ENCODE peak calls at places on chromosomes 2 and 18, in five cellular contexts. Z is AG09309; F is NCI-H748 treated with DMSO at 0.1 percent for 48 hours; U is AG08396; J is CD8-positive, alpha-beta memory T cell. R is an unnamed sample.

GRCh38 chr2:80326214-80326613 is 21.7 kb upstream of the LRRTM1 start:
- DNase-seq in Z (no peak), F (no peak), U (no peak), J (no peak), R (no peak)

GRCh38 chr2:119484834-119485233 is 39.4 kb downstream of the SCTR start:
- DNase-seq in Z (no peak), F (no peak), U (no peak), J (no peak), R (no peak)

GRCh38 chr2:148644885-148645134 is 259 bp downstream of the EPC2 start:
- DNase-seq in Z (no peak), F (no peak), U (no peak), J (no peak), R (no peak)

GRCh38 chr2:241033346-241033987 is 35.0 kb downstream of the SNED1 start:
- DNase-seq in Z (no peak), F (no peak), U (no peak), J (no peak), R (no peak)

GRCh38 chr2:234823877-234824376 is 127.9 kb upstream of the SH3BP4 start:
- DNase-seq in Z (peak), F (no peak), U (peak), J (no peak), R (peak)

GRCh38 chr2:74334931-74335333 is 8.3 kb downstream of the SLC4A5 start:
- DNase-seq in Z (peak), F (peak), U (peak), J (peak), R (peak)

GRCh38 chr2:217465136-217465535 is 537.7 kb downstream of the TNS1 start:
- DNase-seq in Z (no peak), F (no peak), U (no peak), J (no peak), R (no peak)

GRCh38 chr2:102061286-102061699 is 69.5 kb downstream of the IL1R2 start:
- DNase-seq in Z (no peak), F (no peak), U (no peak), J (no peak), R (no peak)

GRCh38 chr2:128368437-128369125 is 49.9 kb upstream of the HS6ST1 start:
- DNase-seq in Z (no peak), F (no peak), U (no peak), J (no peak), R (no peak)

GRCh38 chr18:9401166-9401565 is 66.6 kb downstream of the TWSG1 start:
- DNase-seq in Z (no peak), F (no peak), U (no peak), J (no peak), R (no peak)

GRCh38 chr2:61993422-61994024 is 88.0 kb downstream of the COMMD1 start:
- DNase-seq in Z (peak), F (peak), U (peak), J (no peak), R (peak)

GRCh38 chr18:13136689-13137040 is 81.9 kb upstream of the LDLRAD4 start:
- DNase-seq in Z (no peak), F (no peak), U (peak), J (no peak), R (peak)

GRCh38 chr18:47881752-47882455 is 48.6 kb downstream of the SMAD2 start:
- DNase-seq in Z (no peak), F (no peak), U (peak), J (no peak), R (peak)

GRCh38 chr2:24832991-24833671 is 39.9 kb downstream of the CENPO start:
- DNase-seq in Z (no peak), F (no peak), U (no peak), J (no peak), R (no peak)

GRCh38 chr2:85457877-85458316 is 39.4 kb downstream of the SH2D6 start:
- DNase-seq in Z (no peak), F (no peak), U (no peak), J (no peak), R (no peak)

GRCh38 chr2:161223139-161223732 is 63.0 kb downstream of the TANK start:
- DNase-seq in Z (no peak), F (peak), U (no peak), J (no peak), R (no peak)

GRCh38 chr2:65566617-65567016 is 134.2 kb upstream of the SPRED2 start:
- DNase-seq in Z (no peak), F (no peak), U (no peak), J (no peak), R (no peak)

GRCh38 chr2:26401739-26402541 is at the start of gene DRC1:
- DNase-seq in Z (peak), F (peak), U (peak), J (no peak), R (peak)

GRCh38 chr18:77177009-77177408 is 44.4 kb upstream of the MBP start:
- DNase-seq in Z (no peak), F (no peak), U (no peak), J (no peak), R (no peak)

GRCh38 chr2:113211226-113212105 is 37.7 kb downstream of the PSD4 start:
- DNase-seq in Z (no peak), F (no peak), U (peak), J (no peak), R (peak)

R was measured in hepatic stellate cell.